ENCODE peak calls at places on chromosomes 3 and 15, in five cellular contexts. Y is GM18507, O is PC-9, A is occipital lobe, Q is H7. W is an unnamed sample.

GRCh38 chr3:194387926-194388418 is 11.1 kb downstream of the GP5 start:
- DNase-seq in Y (no peak), A (no peak), O (no peak), Q (no peak), W (no peak)

GRCh38 chr15:59244337-59244736 is 37.7 kb downstream of the LDHAL6B start:
- DNase-seq in O (no peak), A (no peak), Q (no peak), Y (peak), W (no peak)

GRCh38 chr3:146129750-146130149 is 31.2 kb downstream of the PLOD2 start:
- DNase-seq in O (no peak), Q (no peak), A (no peak), Y (no peak), W (no peak)

GRCh38 chr3:58487140-58487886 is 4.6 kb upstream of the KCTD6 start:
- DNase-seq in O (peak), A (peak), Q (no peak), Y (no peak), W (no peak)

GRCh38 chr15:83362706-83363105 is 78.2 kb upstream of the BNC1 start:
- DNase-seq in Q (no peak), Y (no peak), A (no peak), O (no peak), W (no peak)

GRCh38 chr3:52124126-52124525 is 30.1 kb downstream of the POC1A start:
- DNase-seq in Y (no peak), O (no peak), A (no peak), Q (no peak), W (no peak)

GRCh38 chr15:40280260-40281056 is 2.4 kb downstream of the ANKRD63 start:
- DNase-seq in O (no peak), A (no peak), Q (peak), Y (no peak), W (peak)

GRCh38 chr3:54122046-54122801 is at the start of gene CACNA2D3:
- DNase-seq in Y (no peak), A (no peak), Q (peak), O (no peak), W (peak)

W was measured in neural progenitor cell.